ENCODE peak calls at places on chromosomes 7 and 10, in nine cellular contexts. F, G, W, P, N, C, O, K and J are unnamed samples.

GRCh38 chr7:110698576-110698975 is 392.4 kb upstream of the LRRN3 start:
- DNase-seq in K (no peak), W (no peak), N (no peak), P (no peak), O (no peak), C (no peak), F (no peak), G (no peak), J (no peak)

GRCh38 chr7:47418910-47419309 is 163.0 kb downstream of the TNS3 start:
- DNase-seq in O (no peak), P (no peak), N (no peak), G (no peak), K (no peak), C (peak), W (peak), F (no peak), J (peak)

GRCh38 chr10:110529596-110530011 is 31.9 kb downstream of the DUSP5 start:
- DNase-seq in P (no peak), F (no peak), G (no peak), W (no peak), C (no peak), K (no peak), N (no peak), O (no peak), J (no peak)

GRCh38 chr7:22433710-22434460 is 66.1 kb downstream of the STEAP1B start:
- DNase-seq in O (no peak), W (no peak), F (no peak), N (no peak), C (peak), P (peak), G (no peak), K (peak), J (peak)

GRCh38 chr10:12705943-12706342 is 295.6 kb downstream of the CCDC3 start:
- DNase-seq in W (no peak), K (no peak), C (peak), F (no peak), G (no peak), P (no peak), N (no peak), O (no peak), J (no peak)

GRCh38 chr10:75048669-75049098 is 62.8 kb upstream of the SAMD8 start:
- DNase-seq in O (no peak), C (no peak), G (no peak), F (no peak), W (peak), N (no peak), P (no peak), K (no peak), J (no peak)

GRCh38 chr7:45240187-45240776 is 82.7 kb downstream of the RAMP3 start:
- DNase-seq in O (no peak), K (peak), C (no peak), G (no peak), F (no peak), P (no peak), W (no peak), N (no peak), J (no peak)

GRCh38 chr10:8146650-8147049 is 92.2 kb downstream of the GATA3 start:
- DNase-seq in G (no peak), P (no peak), W (no peak), K (no peak), O (no peak), F (no peak), N (no peak), C (peak), J (peak)

GRCh38 chr7:27071622-27072390 is 24.0 kb downstream of the HOXA1 start:
- DNase-seq in W (no peak), K (no peak), N (no peak), O (no peak), C (no peak), G (no peak), P (no peak), F (peak), J (peak)

GRCh38 chr7:27802977-27803376 is 63.0 kb downstream of the TAX1BP1 start:
- DNase-seq in P (no peak), G (no peak), N (no peak), C (no peak), K (no peak), W (no peak), O (no peak), F (no peak), J (no peak)

GRCh38 chr7:142813262-142813661 is 41.6 kb upstream of the EPHB6 start:
- DNase-seq in F (no peak), O (no peak), N (no peak), W (peak), K (no peak), G (no peak), P (no peak), C (peak), J (peak)

GRCh38 chr10:125661942-125662515 is 20.9 kb downstream of the TEX36 start:
- DNase-seq in F (no peak), W (peak), O (no peak), C (peak), N (no peak), P (no peak), K (no peak), G (no peak), J (peak)